ENCODE peak calls at places on chromosomes 6 and 20, in five cellular contexts. D, K, U, C and E are unnamed samples.

GRCh38 chr6:107811591-107812218 is 12.4 kb downstream of the SCML4 start:
- DNase-seq in D (no peak), K (no peak), U (no peak), C (no peak), E (no peak)

GRCh38 chr20:3784863-3785239 is 1.7 kb downstream of the CENPB start:
- DNase-seq in D (no peak), K (no peak), U (no peak), C (no peak), E (no peak)

GRCh38 chr20:58853976-58854637 is 1.6 kb downstream of the GNAS start:
- DNase-seq in D (peak; percentile 31), K (no peak), U (no peak), C (no peak), E (no peak)

GRCh38 chr6:52672422-52673025 is 1.6 kb downstream of the TMEM14A start:
- DNase-seq in D (no peak), K (peak; percentile 20), U (no peak), C (no peak), E (no peak)

GRCh38 chr6:4848382-4849068 is 72.3 kb downstream of the CDYL start:
- DNase-seq in D (peak; percentile 54), K (no peak), U (peak; percentile 62), C (no peak), E (no peak)

GRCh38 chr6:99350573-99350972 is 1.1 kb upstream of the FAXC start:
- DNase-seq in D (peak; percentile 18), K (no peak), U (no peak), C (peak; percentile 57), E (no peak)

GRCh38 chr20:44963325-44964215 is 2.7 kb upstream of the STK4 start:
- DNase-seq in D (no peak), K (no peak), U (no peak), C (no peak), E (no peak)

GRCh38 chr6:138038148-138038870 is 68.9 kb downstream of the PERP start:
- DNase-seq in D (no peak), K (no peak), U (no peak), C (no peak), E (no peak)

GRCh38 chr6:150560004-150560883 is 39.4 kb upstream of the PLEKHG1 start:
- DNase-seq in D (no peak), K (peak; percentile 66), U (no peak), C (no peak), E (no peak)

GRCh38 chr6:20534906-20535305 is 649 bp downstream of the CDKAL1 start:
- DNase-seq in D (no peak), K (no peak), U (no peak), C (peak; percentile 33), E (no peak)
- TF ChIP-seq SP1 in D (no peak), K (no peak), U (no peak), C (no peak), E (no peak)

GRCh38 chr20:24046905-24047304 is 58.3 kb upstream of the GGTLC1 start:
- DNase-seq in D (no peak), K (no peak), U (no peak), C (no peak), E (no peak)
- TF ChIP-seq SP1 in D (no peak), K (no peak), U (no peak), C (no peak), E (no peak)

GRCh38 chr6:1096967-1097765 is 214.7 kb upstream of the FOXQ1 start:
- DNase-seq in D (no peak), K (no peak), U (no peak), C (no peak), E (no peak)
- TF ChIP-seq SP1 in D (no peak), K (no peak), U (no peak), C (no peak), E (no peak)

GRCh38 chr20:63700199-63701050 is 4.0 kb downstream of the TNFRSF6B start:
- DNase-seq in D (no peak), K (no peak), U (no peak), C (no peak), E (peak; percentile 7)
- TF ChIP-seq SP1 in D (no peak), K (no peak), U (no peak), C (no peak), E (no peak)

GRCh38 chr6:9507136-9507895 is 907.6 kb downstream of the TFAP2A start:
- DNase-seq in D (no peak), K (no peak), U (no peak), C (no peak), E (no peak)
- TF ChIP-seq SP1 in D (no peak), K (no peak), U (no peak), C (no peak), E (no peak)

GRCh38 chr6:149211046-149211571 is 106.4 kb upstream of the TAB2 start:
- DNase-seq in D (no peak), K (no peak), U (peak; percentile 35), C (no peak), E (no peak)
- TF ChIP-seq SP1 in D (no peak), K (no peak), U (no peak), C (no peak), E (no peak)

DNA sequence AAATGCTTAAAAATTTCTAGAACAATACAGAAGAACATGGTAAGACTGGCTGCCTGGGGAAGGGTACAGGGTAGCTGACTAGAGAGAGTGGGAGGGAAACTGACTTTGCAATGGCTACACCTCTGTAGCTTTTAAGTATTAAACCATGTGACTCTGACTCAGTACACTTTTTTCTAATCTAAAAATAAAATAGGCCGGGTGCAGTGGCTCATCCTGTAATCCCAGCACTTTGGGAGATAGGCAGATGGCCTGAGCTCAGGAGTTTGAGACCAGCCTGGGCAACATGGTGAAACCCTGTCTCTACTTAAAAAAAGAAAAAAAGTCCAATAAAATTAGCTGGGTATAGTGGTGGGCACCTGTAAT is 18.5 kb downstream of the ATP9A start:
- DNase-seq in D (no peak), K (no peak), U (no peak), C (no peak), E (no peak)
- TF ChIP-seq SP1 in D (no peak), K (no peak), U (no peak), C (no peak), E (no peak)